ENCODE peak calls at places on chromosomes 13 and 19, in nine cellular contexts. Q is T-cell; X is ACHN; P is A172; F is progenitor cell of endocrine pancreas; W is T-helper 17 cell; E is effector CD4-positive, alpha-beta T cell; H is H9; D is EH. S is an unnamed sample.

GRCh38 chr19:16371540-16371986 is 46.9 kb downstream of the KLF2 start:
- DNase-seq in Q (peak; percentile 96), X (no peak), P (no peak), F (no peak), W (peak; percentile 83), E (peak; percentile 87), H (no peak), D (no peak), S (no peak)

GRCh38 chr13:64272681-64273080 is 2857.0 kb upstream of the PCDH20 start:
- DNase-seq in Q (no peak), X (no peak), P (no peak), F (no peak), W (no peak), E (no peak), H (no peak), D (peak; percentile 58), S (no peak)

GRCh38 chr19:17275441-17276175 is 6.1 kb upstream of the ANKLE1 start:
- DNase-seq in Q (no peak), X (no peak), P (no peak), F (no peak), W (no peak), E (no peak), H (no peak), D (no peak), S (no peak)

GRCh38 chr13:31200636-31200970 is 828 bp downstream of the B3GLCT start:
- DNase-seq in Q (peak; percentile 26), X (peak; percentile 28), P (peak; percentile 1), F (peak; percentile 53), W (peak; percentile 24), E (no peak), H (peak; percentile 47), D (peak; percentile 51), S (peak; percentile 57)

GRCh38 chr13:34151885-34152284 is 333.9 kb downstream of the RFC3 start:
- DNase-seq in Q (no peak), X (no peak), P (no peak), F (no peak), W (no peak), E (no peak), H (no peak), D (no peak), S (no peak)

GRCh38 chr13:52053460-52053859 is 29.0 kb downstream of the UTP14C start:
- DNase-seq in Q (no peak), X (no peak), P (no peak), F (no peak), W (no peak), E (no peak), H (no peak), D (peak; percentile 16), S (no peak)

GRCh38 chr13:57996717-57997116 is 365.2 kb downstream of the PCDH17 start:
- DNase-seq in Q (no peak), X (no peak), P (no peak), F (no peak), W (no peak), E (no peak), H (no peak), D (no peak), S (no peak)

GRCh38 chr19:29690842-29691241 is 24.2 kb downstream of the C19orf12 start:
- DNase-seq in Q (peak; percentile 28), X (peak; percentile 31), P (peak; percentile 52), F (no peak), W (no peak), E (peak; percentile 46), H (peak; percentile 74), D (peak; percentile 58), S (peak; percentile 81)

GRCh38 chr13:101452519-101453485 is at the start of gene ITGBL1:
- DNase-seq in Q (no peak), X (peak; percentile 10), P (no peak), F (no peak), W (no peak), E (no peak), H (no peak), D (peak; percentile 54), S (peak; percentile 64)

S was measured in ELR.